ENCODE peak calls at places on chromosomes 16 and 17, in six cellular contexts. B, O, W, M, I and E are unnamed samples.

GRCh38 chr16:79170565-79171242 is 429.8 kb downstream of the MAF start:
- DNase-seq in B (no peak), O (peak), I (no peak), W (no peak), M (peak), E (no peak)

GRCh38 chr16:6684076-6684673 is 648.5 kb upstream of the RBFOX1 start:
- DNase-seq in W (no peak), M (peak), B (no peak), I (peak), O (no peak), E (peak)

GRCh38 chr17:74408830-74409229 is 23.1 kb upstream of the GPRC5C start:
- DNase-seq in W (no peak), O (no peak), M (no peak), B (no peak), I (no peak), E (no peak)

GRCh38 chr16:86200722-86201121 is 301.8 kb downstream of the IRF8 start:
- DNase-seq in M (no peak), I (no peak), O (peak), W (peak), B (peak), E (no peak)

GRCh38 chr16:49537924-49538455 is 164.4 kb downstream of the C16orf78 start:
- DNase-seq in O (no peak), I (no peak), B (no peak), W (no peak), M (no peak), E (no peak)

GRCh38 chr17:602436-602835 is 112.2 kb downstream of the VPS53 start:
- DNase-seq in W (no peak), M (no peak), O (peak), I (no peak), B (peak), E (no peak)

GRCh38 chr17:47188266-47188665 is 829 bp downstream of the CDC27 start:
- DNase-seq in B (peak), I (no peak), M (peak), W (no peak), O (peak), E (peak)

GRCh38 chr17:18182190-18182977 is 1.2 kb upstream of the ALKBH5 start:
- DNase-seq in W (peak), I (peak), B (no peak), M (no peak), O (no peak), E (peak)

GRCh38 chr17:77449908-77450741 is 309.4 kb downstream of the SEC14L1 start:
- DNase-seq in B (peak), M (no peak), I (peak), W (peak), O (peak), E (peak)

DNA sequence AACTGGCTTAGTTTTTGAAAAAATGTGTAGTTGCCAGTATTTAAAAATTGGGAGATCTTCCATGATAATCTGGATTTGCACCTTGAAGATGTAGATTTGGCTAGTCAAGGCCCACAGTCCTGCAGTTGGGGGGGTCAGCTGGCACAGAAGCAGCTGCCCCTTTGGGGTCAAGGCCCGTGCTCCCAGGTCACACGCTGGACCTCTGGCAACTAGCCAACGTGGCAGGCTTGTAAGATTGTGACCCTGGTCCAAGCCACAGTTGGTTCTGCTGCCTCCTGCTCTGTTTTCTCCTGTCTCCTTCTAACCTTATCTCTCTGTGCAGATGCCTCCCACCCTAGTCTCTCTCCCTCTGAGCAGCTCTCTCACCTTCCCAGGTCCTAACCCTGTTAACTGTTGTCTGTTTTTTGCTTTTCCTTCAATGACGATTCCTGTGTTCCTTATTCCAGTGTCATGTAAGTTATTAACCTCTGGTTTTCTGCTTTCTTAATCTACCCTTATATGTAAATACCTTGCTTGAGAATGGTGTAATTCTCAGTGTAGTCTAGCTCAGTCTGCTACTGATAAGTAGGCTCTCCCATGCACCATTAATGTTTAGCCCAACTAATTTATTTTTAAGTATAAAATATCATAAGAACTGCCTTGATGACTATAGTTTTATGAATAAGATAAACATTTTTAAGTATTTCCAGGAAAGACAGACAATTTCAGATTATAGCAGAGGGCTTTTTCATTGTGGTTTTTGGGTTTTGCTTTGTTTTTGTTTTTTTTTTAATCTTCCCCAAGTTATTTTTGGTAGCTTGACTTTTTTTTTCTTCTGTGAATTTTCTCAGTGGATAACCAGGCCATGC is 28.0 kb downstream of the CLEC16A start:
- DNase-seq in M (no peak), I (no peak), O (no peak), W (no peak), B (no peak), E (no peak)
- H2BK5ac ChIP-seq in M (peak), I (no peak), O (no peak), W (no peak), B (peak), E (no peak)

GRCh38 chr17:31414590-31414918 is 23.1 kb downstream of the RAB11FIP4 start:
- DNase-seq in B (no peak), M (no peak), I (no peak), W (peak), O (no peak), E (no peak)
- H3K14ac ChIP-seq in B (no peak), M (no peak), I (no peak), W (no peak), O (no peak), E (no peak)

GRCh38 chr17:40416671-40417070 is 1.0 kb downstream of the TOP2A start:
- DNase-seq in M (no peak), I (no peak), B (no peak), O (no peak), W (no peak), E (no peak)

GRCh38 chr17:40417258-40417608 is 463 bp downstream of the TOP2A start:
- DNase-seq in I (no peak), B (peak), O (no peak), W (peak), M (no peak), E (no peak)

GRCh38 chr17:40418428-40418706 is 671 bp upstream of the TOP2A start:
- DNase-seq in B (no peak), W (no peak), O (no peak), M (no peak), I (no peak), E (no peak)

GRCh38 chr17:40419559-40420331 is 2.0 kb upstream of the TOP2A start:
- DNase-seq in O (no peak), W (no peak), I (no peak), M (no peak), B (no peak), E (no peak)

GRCh38 chr17:40417609-40418427 is at the start of gene TOP2A:
- DNase-seq in B (peak), W (peak), I (peak), M (peak), O (peak), E (peak)
- H2BK5ac ChIP-seq in B (peak), W (no peak), I (peak), M (peak), O (peak), E (peak)

DNA sequence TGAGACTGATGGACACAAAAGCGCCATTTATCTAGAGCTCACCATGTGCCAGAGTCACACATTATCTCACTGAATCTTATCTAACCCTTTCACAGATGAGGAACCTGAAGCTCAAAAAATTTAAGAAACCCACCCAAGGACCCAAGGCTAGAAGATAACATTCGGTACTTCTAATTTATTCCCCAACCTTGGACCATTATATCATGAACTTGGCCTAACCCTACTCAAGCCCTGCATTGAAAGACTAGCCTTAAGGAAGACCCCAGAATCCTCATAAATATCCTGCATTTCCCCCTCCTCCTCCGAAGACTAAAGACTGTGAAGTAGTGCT is 548 bp upstream of the DYNC1LI2 start:
- DNase-seq in W (no peak), I (no peak), M (no peak), B (no peak), O (no peak), E (no peak)
- H3K14ac ChIP-seq in W (no peak), I (no peak), M (no peak), B (peak), O (no peak), E (no peak)

GRCh38 chr16:30086291-30087140 is 5.2 kb downstream of the TBX6 start:
- DNase-seq in B (no peak), I (no peak), M (no peak), W (no peak), O (no peak), E (no peak)
- H2BK5ac ChIP-seq in B (no peak), I (no peak), M (no peak), W (no peak), O (no peak), E (no peak)